ENCODE peak calls at places on chromosome 2, in eight cellular contexts. X, Z, K, B, H, J, W and G are unnamed samples. For H3K4me1, the result is how much of the 10 kb centered on the place peaks cover.

GRCh38 chr2:234955971-234956509 is 4.2 kb downstream of the SH3BP4 start:
- DNase-seq in X (no peak), Z (no peak), K (no peak), B (no peak), H (no peak), J (peak), W (no peak), G (no peak)

GRCh38 chr2:86249176-86249842 is 50.1 kb downstream of the MRPL35 start:
- DNase-seq in X (peak), Z (peak), K (peak), B (no peak), H (peak), J (peak), W (peak), G (peak)

GRCh38 chr2:30361751-30362394 is 85.2 kb upstream of the LCLAT1 start:
- DNase-seq in X (no peak), Z (no peak), K (no peak), B (no peak), H (no peak), J (no peak), W (peak), G (no peak)

GRCh38 chr2:216774620-216775019 is 79.3 kb upstream of the IGFBP5 start:
- DNase-seq in X (no peak), Z (no peak), K (no peak), B (no peak), H (peak), J (no peak), W (peak), G (peak)

GRCh38 chr2:169716229-169716886 is 17.3 kb upstream of the KLHL23 start:
- DNase-seq in X (peak), Z (no peak), K (no peak), B (no peak), H (peak), J (no peak), W (no peak), G (peak)

GRCh38 chr2:62036761-62037250 is 131.3 kb downstream of the COMMD1 start:
- DNase-seq in X (no peak), Z (no peak), K (no peak), B (no peak), H (no peak), J (no peak), W (no peak), G (no peak)

GRCh38 chr2:58913082-58913726 is 672.1 kb upstream of the FANCL start:
- DNase-seq in X (no peak), Z (no peak), K (no peak), B (peak), H (no peak), J (peak), W (no peak), G (no peak)

GRCh38 chr2:72137498-72138010 is 10.1 kb downstream of the CYP26B1 start:
- DNase-seq in X (peak), Z (no peak), K (peak), B (peak), H (peak), J (peak), W (peak), G (peak)

GRCh38 chr2:43950383-43951008 is 45.3 kb downstream of the LRPPRC start:
- DNase-seq in X (peak), Z (peak), K (peak), B (peak), H (peak), J (peak), W (peak), G (peak)

GRCh38 chr2:154133823-154134222 is 262.1 kb downstream of the GALNT13 start:
- DNase-seq in X (no peak), Z (no peak), K (no peak), B (no peak), H (peak), J (no peak), W (peak), G (peak)

GRCh38 chr2:232342635-232343565 is 35.7 kb upstream of the ALPP start:
- DNase-seq in X (no peak), Z (no peak), K (no peak), B (no peak), H (no peak), J (no peak), W (no peak), G (no peak)

GRCh38 chr2:132632000-132632649 is 37.9 kb downstream of the LYPD1 start:
- DNase-seq in X (no peak), Z (no peak), K (no peak), B (no peak), H (peak), J (no peak), W (peak), G (peak)

GRCh38 chr2:190809139-190809764 is 71.4 kb upstream of the GLS start:
- DNase-seq in X (no peak), Z (no peak), K (no peak), B (no peak), H (no peak), J (no peak), W (peak), G (peak)

GRCh38 chr2:197577446-197577845 is 61.6 kb downstream of the MOB4 start:
- DNase-seq in X (no peak), Z (no peak), K (no peak), B (no peak), H (no peak), J (no peak), W (no peak), G (no peak)

GRCh38 chr2:238242731-238243495 is 3.1 kb upstream of the HES6 start:
- DNase-seq in X (peak), Z (no peak), K (no peak), B (no peak), H (no peak), J (no peak), W (no peak), G (peak)

GRCh38 chr2:161171595-161171929 is 11.3 kb downstream of the TANK start:
- DNase-seq in X (no peak), Z (no peak), K (no peak), B (no peak), H (peak), J (no peak), W (no peak), G (no peak)

GRCh38 chr2:161170377-161170776 is 10.1 kb downstream of the TANK start:
- DNase-seq in X (no peak), Z (no peak), K (no peak), B (no peak), H (peak), J (no peak), W (peak), G (no peak)

GRCh38 chr2:161169335-161169734 is 9.1 kb downstream of the TANK start:
- DNase-seq in X (no peak), Z (no peak), K (no peak), B (no peak), H (no peak), J (no peak), W (no peak), G (no peak)

GRCh38 chr2:161172901-161173540 is 12.8 kb downstream of the TANK start:
- DNase-seq in X (no peak), Z (no peak), K (no peak), B (no peak), H (no peak), J (no peak), W (no peak), G (no peak)

GRCh38 chr2:161170917-161171594 is 10.8 kb downstream of the TANK start:
- DNase-seq in X (no peak), Z (no peak), K (peak), B (no peak), H (peak), J (no peak), W (no peak), G (no peak)
- H3K4me1 ChIP-seq in X (under half), Z (under half), K (under half), B (under half), H (under half), J (under half), W (under half), G (under half)

DNA sequence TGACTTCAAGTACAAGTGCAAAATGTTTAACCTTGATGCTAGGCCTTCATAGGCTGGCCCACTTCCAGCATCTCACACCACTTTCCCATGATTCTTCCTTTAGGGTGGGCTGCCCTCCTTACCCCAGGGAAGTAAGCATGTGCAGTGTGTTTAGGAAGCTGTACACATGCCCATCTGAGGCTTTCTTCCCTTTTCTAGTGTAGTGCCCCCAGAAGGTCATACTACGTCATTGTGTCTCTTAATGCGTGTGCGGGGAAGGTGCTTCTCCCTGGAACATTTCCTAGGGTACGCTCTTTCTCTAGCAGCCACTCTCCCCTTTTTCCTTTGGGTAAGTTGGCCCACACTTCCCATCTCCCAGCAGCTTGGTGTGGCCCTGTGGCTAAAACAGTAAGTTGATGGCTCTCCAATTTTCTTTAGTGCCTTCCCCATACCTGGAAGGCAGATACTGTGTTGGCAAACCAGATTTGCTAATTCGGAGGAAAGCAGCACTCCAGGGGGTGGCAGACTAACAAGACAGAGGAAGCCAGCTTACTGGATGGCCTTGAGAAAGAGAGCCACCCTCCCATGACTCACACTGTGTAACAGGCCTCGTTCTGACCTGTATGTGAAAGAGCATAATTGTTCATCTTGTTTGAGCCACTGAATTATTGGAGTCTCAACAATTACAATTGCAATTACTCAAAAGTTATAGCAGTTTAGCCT is 1.1 kb upstream of the SULT6B1 start:
- DNase-seq in X (no peak), Z (peak), K (no peak), B (peak), H (peak), J (peak), W (peak), G (peak)
- TF ChIP-seq EZH2phosphoT487 in X (no peak), Z (no peak), K (no peak), B (no peak), H (no peak), J (no peak), W (no peak), G (no peak)

GRCh38 chr2:18345848-18346247 is 214.6 kb downstream of the RDH14 start:
- DNase-seq in X (no peak), Z (no peak), K (no peak), B (no peak), H (peak), J (no peak), W (peak), G (peak)
- H3K4me2 ChIP-seq in X (no peak), Z (no peak), K (no peak), B (no peak), H (no peak), J (no peak), W (no peak), G (no peak)

DNA sequence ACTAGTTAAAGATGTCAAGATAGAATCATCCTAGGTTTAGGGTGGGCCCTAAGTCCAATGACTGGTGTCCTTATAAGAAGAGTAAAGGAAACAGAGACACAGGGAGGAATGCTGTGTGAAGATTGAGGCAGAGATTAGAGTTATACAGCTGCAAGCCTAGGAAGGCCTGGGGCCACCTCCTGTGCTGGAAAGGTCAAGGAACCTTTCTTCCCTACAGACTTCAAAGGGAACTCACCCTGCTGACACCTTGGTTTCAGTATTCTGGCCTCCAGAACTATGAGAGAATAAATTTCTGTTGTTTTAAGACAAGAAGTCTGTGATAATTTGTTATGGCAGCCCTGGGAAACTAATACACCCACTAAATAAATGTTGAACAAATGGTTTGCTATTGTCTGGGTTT is 102.3 kb upstream of the NEUROD1 start:
- DNase-seq in X (no peak), Z (no peak), K (no peak), B (no peak), H (no peak), J (no peak), W (no peak), G (no peak)
- H3K4me1 ChIP-seq in X (half or more), Z (half or more), K (under half), B (under half), H (under half), J (under half), W (half or more), G (half or more)